ENCODE peak calls at places on chromosome 20, in four cellular contexts. N, D, G and F are unnamed samples.

GRCh38 chr20:29448806-29449470 is 1808.5 kb upstream of the DEFB115 start:
- DNase-seq in D (no peak), G (no peak), N (no peak), F (no peak)

GRCh38 chr20:46012926-46013825 is 4.5 kb downstream of the MMP9 start:
- DNase-seq in N (no peak), D (no peak), G (no peak), F (no peak)

GRCh38 chr20:54200487-54201267 is 7.2 kb upstream of the PFDN4 start:
- DNase-seq in G (no peak), D (no peak), N (no peak), F (no peak)

GRCh38 chr20:40489886-40490285 is 199.2 kb downstream of the MAFB start:
- DNase-seq in N (no peak), D (no peak), G (no peak), F (no peak)

GRCh38 chr20:36794116-36794474 is 20.5 kb upstream of the DSN1 start:
- DNase-seq in D (no peak), N (no peak), G (no peak), F (no peak)

GRCh38 chr20:44734938-44735337 is 10.7 kb upstream of the KCNK15 start:
- DNase-seq in D (no peak), G (no peak), N (no peak), F (no peak)

GRCh38 chr20:59583428-59584277 is 20.7 kb upstream of the PHACTR3 start:
- DNase-seq in G (no peak), N (no peak), D (no peak), F (no peak)

GRCh38 chr20:31670371-31671228 is 32.9 kb downstream of the COX4I2 start:
- DNase-seq in G (no peak), D (no peak), N (no peak), F (no peak)

GRCh38 chr20:11919046-11919445 is 1.4 kb downstream of the BTBD3 start:
- DNase-seq in N (no peak), D (no peak), G (no peak), F (no peak)

GRCh38 chr20:46277602-46278001 is 30.7 kb downstream of the CDH22 start:
- DNase-seq in N (no peak), G (no peak), D (no peak), F (no peak)

GRCh38 chr20:43388267-43389081 is 69.2 kb upstream of the SRSF6 start:
- DNase-seq in N (no peak), G (no peak), D (no peak), F (no peak)